ENCODE peak calls at places on chromosome 20, in ten cellular contexts. R is AG09319; M is left lung; L is LNCaP clone FGC; O is neural progenitor cell; F is brain microvascular endothelial cell; Y is progenitor cell of endocrine pancreas; D is CD8-positive, alpha-beta T cell; W is cardiac fibroblast; C is pancreas. E is an unnamed sample.

GRCh38 chr20:17634666-17635319 is 47.2 kb downstream of the RRBP1 start:
- DNase-seq in R (no peak), M (no peak), L (no peak), O (no peak), F (no peak), Y (no peak), D (no peak), W (no peak), C (no peak), E (no peak)

GRCh38 chr20:7841967-7842301 is 98.3 kb downstream of the HAO1 start:
- DNase-seq in R (peak; percentile 60), M (no peak), L (no peak), O (peak; percentile 5), F (peak; percentile 73), Y (no peak), D (no peak), W (peak; percentile 97), C (no peak), E (no peak)

GRCh38 chr20:13286600-13286999 is 65.5 kb downstream of the ISM1 start:
- DNase-seq in R (no peak), M (peak; percentile 47), L (peak; percentile 41), O (no peak), F (no peak), Y (no peak), D (no peak), W (no peak), C (no peak), E (no peak)

GRCh38 chr20:36548006-36548315 is 6.6 kb downstream of the MYL9 start:
- DNase-seq in R (no peak), M (no peak), L (no peak), O (peak; percentile 61), F (no peak), Y (no peak), D (no peak), W (no peak), C (peak; percentile 61), E (no peak)

GRCh38 chr20:45052698-45053440 is 48.1 kb downstream of the KCNS1 start:
- DNase-seq in R (peak; percentile 84), M (no peak), L (peak; percentile 22), O (no peak), F (peak; percentile 65), Y (no peak), D (no peak), W (no peak), C (no peak), E (no peak)

GRCh38 chr20:56520180-56520579 is 4.4 kb upstream of the FAM209A start:
- DNase-seq in R (no peak), M (no peak), L (no peak), O (no peak), F (no peak), Y (no peak), D (no peak), W (no peak), C (no peak), E (no peak)

GRCh38 chr20:51489611-51490010 is 52.9 kb downstream of the NFATC2 start:
- DNase-seq in R (no peak), M (no peak), L (no peak), O (no peak), F (no peak), Y (no peak), D (no peak), W (peak; percentile 68), C (no peak), E (no peak)

GRCh38 chr20:2610941-2611720 is 41.3 kb upstream of the NOP56 start:
- DNase-seq in R (no peak), M (no peak), L (no peak), O (no peak), F (no peak), Y (no peak), D (no peak), W (no peak), C (no peak), E (no peak)

GRCh38 chr20:57013741-57014140 is 252.7 kb downstream of the BMP7 start:
- DNase-seq in R (no peak), M (no peak), L (peak; percentile 40), O (peak; percentile 83), F (no peak), Y (peak; percentile 34), D (no peak), W (no peak), C (no peak), E (no peak)

GRCh38 chr20:17871181-17871580 is 97.4 kb downstream of the SNX5 start:
- DNase-seq in R (no peak), M (no peak), L (no peak), O (no peak), F (peak; percentile 36), Y (no peak), D (no peak), W (no peak), C (no peak), E (no peak)

DNA sequence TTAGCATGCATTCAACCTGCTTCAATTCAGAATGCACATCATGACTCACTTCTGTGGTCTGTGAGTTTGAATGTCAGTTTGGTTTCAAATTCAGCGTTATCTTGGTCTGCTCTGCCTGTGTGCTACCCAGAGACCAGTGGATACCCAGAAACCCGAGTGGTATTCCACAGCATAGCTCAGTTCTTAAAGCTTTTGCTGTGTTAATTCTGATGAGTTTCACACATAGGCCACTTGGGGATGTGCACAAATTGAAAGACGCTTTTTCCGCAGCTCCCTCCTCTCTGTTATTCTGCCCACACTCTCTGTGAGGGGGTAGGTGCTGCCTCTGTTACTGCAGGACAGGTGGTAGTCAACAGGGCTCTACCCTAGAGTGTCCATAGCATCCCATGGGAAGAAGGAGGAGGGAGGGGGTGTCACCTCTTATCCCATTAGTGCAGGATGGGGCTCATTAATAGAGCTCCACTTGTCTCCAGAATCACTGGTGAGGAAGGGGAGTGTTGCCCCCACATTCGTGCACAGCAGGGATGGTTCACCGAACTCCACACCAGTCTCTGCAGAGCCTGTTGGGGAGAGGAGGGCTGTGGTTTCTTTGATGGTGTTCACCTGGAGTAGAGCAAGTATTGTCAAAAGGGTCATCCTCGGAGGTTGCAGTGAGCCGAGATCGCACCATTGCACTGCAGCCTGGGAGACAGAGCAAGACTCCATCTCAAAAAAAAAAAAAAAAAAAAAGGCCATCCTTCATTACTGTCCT is 29.2 kb upstream of the SDCBP2 start:
- DNase-seq in R (no peak), M (no peak), L (no peak), O (no peak), F (peak; percentile 78), Y (no peak), D (no peak), W (peak; percentile 43), C (no peak), E (no peak)
- TF ChIP-seq CTCF in R (no peak), M (no peak), L (no peak), O (no peak), F (no peak), Y (no peak), D (no peak), W (no peak), C (no peak), E (no peak)

GRCh38 chr20:54648421-54649142 is 173.2 kb downstream of the DOK5 start:
- DNase-seq in R (no peak), M (no peak), L (no peak), O (no peak), F (no peak), Y (no peak), D (no peak), W (no peak), C (no peak), E (no peak)
- TF ChIP-seq CTCF in R (no peak), M (no peak), L (no peak), O (no peak), F (no peak), Y (no peak), D (no peak), W (no peak), C (no peak), E (no peak)

DNA sequence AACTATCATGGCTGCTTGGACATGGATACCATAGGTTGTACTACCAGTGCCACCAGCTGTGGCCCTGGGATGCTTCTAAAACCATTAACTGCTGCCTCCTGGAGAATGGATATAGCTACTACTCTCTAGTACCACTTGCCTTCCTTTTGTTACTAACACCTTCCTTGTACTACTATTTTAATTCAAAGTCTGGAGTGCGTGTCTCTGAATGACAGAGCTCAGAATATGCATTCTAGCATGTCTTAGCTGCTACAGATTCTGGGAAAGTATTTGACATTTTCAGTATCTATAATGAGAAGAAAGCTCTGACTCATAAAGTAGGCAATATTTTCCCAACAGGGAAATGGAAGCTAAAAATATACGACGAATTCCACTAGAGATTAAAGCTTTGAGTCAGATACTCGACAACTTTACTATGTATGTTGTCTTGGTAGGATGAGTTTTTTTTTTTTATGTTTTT is 112.3 kb downstream of the PFDN4 start:
- DNase-seq in R (no peak), M (no peak), L (no peak), O (peak; percentile 7), F (peak; percentile 11), Y (no peak), D (no peak), W (peak; percentile 60), C (no peak), E (no peak)
- TF ChIP-seq CTCF in R (no peak), M (no peak), L (no peak), O (no peak), F (no peak), Y (no peak), D (no peak), W (no peak), C (no peak), E (no peak)

DNA sequence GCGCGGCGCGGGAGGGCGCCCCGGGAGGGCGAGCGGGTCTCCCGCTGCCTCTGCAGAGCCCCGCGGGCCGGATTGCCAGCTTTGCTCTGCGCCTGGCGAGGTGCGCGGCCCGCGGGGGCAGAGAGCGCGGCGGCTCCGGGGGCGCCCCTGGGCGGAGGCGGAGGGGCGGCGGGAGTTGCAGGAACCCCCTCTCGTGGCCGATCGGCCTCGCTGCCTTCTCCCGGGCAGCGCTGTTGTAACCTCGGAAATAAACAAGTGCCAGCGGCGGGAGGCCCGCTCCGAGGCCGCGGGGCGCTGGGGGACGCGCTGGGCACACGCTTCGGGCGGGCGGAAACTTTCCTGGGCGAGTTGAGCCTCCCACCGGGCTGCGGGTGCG is 1.2 kb downstream of the CDH4 start:
- DNase-seq in R (no peak), M (no peak), L (no peak), O (peak; percentile 84), F (no peak), Y (peak; percentile 28), D (no peak), W (peak; percentile 38), C (no peak), E (no peak)
- TF ChIP-seq CTCF in R (peak; percentile 32), M (no peak), L (no peak), O (peak; percentile 52), F (peak; percentile 52), Y (peak; percentile 56), D (no peak), W (no peak), C (no peak), E (no peak)